ENCODE peak calls at places on chromosomes 6 and 20, in four cellular contexts. K is choroid plexus epithelial cell, L is IMR-90, U is stomach. O is an unnamed sample.

GRCh38 chr6:63598251-63599036 is 26.2 kb downstream of the LOC128125822 start:
- DNase-seq in K (peak; percentile 68), L (peak; percentile 49), U (peak; percentile 72), O (peak; percentile 84)

GRCh38 chr20:63138855-63139341 is 77.0 kb downstream of the YTHDF1 start:
- DNase-seq in K (no peak), L (no peak), U (no peak), O (peak; percentile 68)

GRCh38 chr6:37188962-37189510 is 19.1 kb downstream of the PIM1 start:
- DNase-seq in K (no peak), L (no peak), U (no peak), O (no peak)

GRCh38 chr20:6265204-6265904 is 142.5 kb upstream of the FERMT1 start:
- DNase-seq in K (peak; percentile 93), L (peak; percentile 73), U (no peak), O (peak; percentile 76)

GRCh38 chr6:144151010-144151727 is 852 bp downstream of the STX11 start:
- DNase-seq in K (peak; percentile 21), L (no peak), U (no peak), O (no peak)

GRCh38 chr6:34598725-34599124 is 42.6 kb upstream of the SPDEF start:
- DNase-seq in K (peak; percentile 22), L (peak; percentile 19), U (no peak), O (no peak)

GRCh38 chr6:71333700-71334099 is 45.1 kb downstream of the OGFRL1 start:
- DNase-seq in K (peak; percentile 83), L (peak; percentile 94), U (no peak), O (peak; percentile 79)

GRCh38 chr20:23106271-23106851 is 20.2 kb upstream of the CD93 start:
- DNase-seq in K (peak; percentile 60), L (peak; percentile 53), U (no peak), O (no peak)

GRCh38 chr20:1685304-1686052 is 27.9 kb upstream of the SIRPG start:
- DNase-seq in K (no peak), L (no peak), U (no peak), O (no peak)

GRCh38 chr20:54323227-54323734 is 115.4 kb downstream of the PFDN4 start:
- DNase-seq in K (no peak), L (no peak), U (no peak), O (no peak)

GRCh38 chr6:44472250-44472945 is 84.9 kb downstream of the CDC5L start:
- DNase-seq in K (no peak), L (no peak), U (no peak), O (no peak)

GRCh38 chr20:41003143-41003932 is 25.3 kb upstream of the TOP1 start:
- DNase-seq in K (peak; percentile 99), L (peak; percentile 99), U (peak; percentile 74), O (peak; percentile 99)

GRCh38 chr6:82410151-82410621 is 46.6 kb downstream of the TPBG start:
- DNase-seq in K (peak; percentile 97), L (peak; percentile 54), U (no peak), O (peak; percentile 90)

GRCh38 chr6:95243091-95243490 is 334.2 kb upstream of the MANEA start:
- DNase-seq in K (peak; percentile 39), L (peak; percentile 36), U (no peak), O (no peak)

GRCh38 chr6:81613606-81614005 is 138.9 kb downstream of the TENT5A start:
- DNase-seq in K (peak; percentile 75), L (peak; percentile 88), U (no peak), O (peak; percentile 22)

GRCh38 chr20:13685623-13686022 is 46.9 kb upstream of the TASP1 start:
- DNase-seq in K (no peak), L (no peak), U (no peak), O (no peak)

GRCh38 chr20:326645-327031 is 1.3 kb downstream of the SOX12 start:
- DNase-seq in K (peak; percentile 20), L (no peak), U (peak; percentile 31), O (peak; percentile 36)

GRCh38 chr6:3501826-3502505 is 45.1 kb upstream of the SLC22A23 start:
- DNase-seq in K (peak; percentile 48), L (no peak), U (no peak), O (no peak)

GRCh38 chr6:12440981-12441380 is 150.8 kb downstream of the EDN1 start:
- DNase-seq in K (peak; percentile 15), L (peak; percentile 9), U (no peak), O (peak; percentile 38)

GRCh38 chr6:144581807-144582537 is 296.8 kb downstream of the UTRN start:
- DNase-seq in K (peak; percentile 69), L (peak; percentile 44), U (no peak), O (peak; percentile 13)

GRCh38 chr6:150631283-150631981 is 31.7 kb downstream of the PLEKHG1 start:
- DNase-seq in K (no peak), L (no peak), U (no peak), O (no peak)

GRCh38 chr6:40901322-40902055 is 137.5 kb downstream of the UNC5CL start:
- DNase-seq in K (no peak), L (no peak), U (no peak), O (no peak)

GRCh38 chr6:52098649-52099184 is 11.3 kb upstream of the PKHD1 start:
- DNase-seq in K (no peak), L (no peak), U (no peak), O (peak; percentile 9)

GRCh38 chr6:22253955-22254655 is 42.7 kb downstream of the PRL start:
- DNase-seq in K (no peak), L (no peak), U (no peak), O (no peak)

GRCh38 chr20:64038252-64038578 is 2.2 kb downstream of the C20orf204 start:
- DNase-seq in K (no peak), L (no peak), U (no peak), O (no peak)

GRCh38 chr6:44642870-44643522 is 255.5 kb downstream of the CDC5L start:
- DNase-seq in K (peak; percentile 16), L (peak; percentile 18), U (no peak), O (peak; percentile 75)

GRCh38 chr6:149938571-149939462 is 3.0 kb upstream of the ULBP2 start:
- DNase-seq in K (peak; percentile 13), L (no peak), U (no peak), O (no peak)

GRCh38 chr6:139628220-139628619 is 253.8 kb upstream of the CITED2 start:
- DNase-seq in K (no peak), L (no peak), U (no peak), O (no peak)

GRCh38 chr20:1322511-1323245 is 6.3 kb downstream of the SDCBP2 start:
- DNase-seq in K (peak; percentile 95), L (peak; percentile 99), U (no peak), O (peak; percentile 92)

GRCh38 chr6:133951881-133952814 is 876 bp upstream of the TBPL1 start:
- DNase-seq in K (peak; percentile 84), L (peak; percentile 80), U (peak; percentile 53), O (peak; percentile 68)

GRCh38 chr6:22079788-22080187 is 217.0 kb downstream of the PRL start:
- DNase-seq in K (peak; percentile 93), L (peak; percentile 78), U (no peak), O (peak; percentile 38)

GRCh38 chr6:25392372-25392771 is 113.2 kb downstream of the CARMIL1 start:
- DNase-seq in K (peak; percentile 2), L (no peak), U (no peak), O (peak; percentile 10)

GRCh38 chr6:56693988-56694387 is 51.3 kb upstream of the DST start:
- DNase-seq in K (no peak), L (no peak), U (no peak), O (no peak)

GRCh38 chr6:56691201-56691595 is 48.5 kb upstream of the DST start:
- DNase-seq in K (no peak), L (no peak), U (no peak), O (no peak)

GRCh38 chr6:56693246-56693607 is 50.5 kb upstream of the DST start:
- DNase-seq in K (peak; percentile 88), L (peak; percentile 87), U (peak; percentile 74), O (peak; percentile 91)

GRCh38 chr6:56690519-56691200 is 48.0 kb upstream of the DST start:
- DNase-seq in K (peak; percentile 82), L (peak; percentile 81), U (no peak), O (peak; percentile 52)

DNA sequence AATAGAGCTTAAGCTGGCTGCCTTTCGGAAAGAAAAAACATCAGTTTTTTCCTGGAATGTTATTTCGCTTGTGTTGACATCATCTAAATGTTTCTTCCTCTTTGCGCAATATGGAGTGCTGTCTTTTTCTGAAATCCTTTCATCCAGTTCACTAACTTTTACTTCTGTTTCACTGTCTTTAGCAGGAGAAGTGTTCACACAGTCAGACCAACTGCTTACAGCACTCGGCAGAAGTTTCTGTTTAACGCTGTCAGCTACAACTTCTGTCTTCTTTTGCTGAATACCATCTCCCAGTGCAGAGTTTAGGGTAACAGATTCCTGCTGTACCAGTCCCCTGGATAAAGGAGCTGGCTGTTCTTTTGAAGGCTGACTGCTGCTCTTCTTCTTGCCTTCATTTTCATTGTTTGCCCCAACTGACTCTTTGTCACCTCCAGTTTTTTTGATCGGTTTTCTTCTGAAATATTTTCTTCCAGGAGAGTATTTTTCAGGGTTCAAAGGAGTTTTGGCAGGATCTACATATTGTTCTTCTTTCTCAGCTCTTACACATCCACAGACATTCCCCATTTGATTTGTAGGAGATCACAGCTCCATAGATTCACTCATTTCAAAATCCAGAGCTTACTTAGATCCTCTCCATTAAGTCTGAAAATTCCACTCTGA is 50.0 kb upstream of the DST start:
- DNase-seq in K (peak; percentile 89), L (peak; percentile 78), U (no peak), O (peak; percentile 59)
- TF ChIP-seq CTCF in K (no peak), L (no peak), U (no peak), O (no peak)

GRCh38 chr6:700490-700889 is 7.6 kb upstream of the EXOC2 start:
- DNase-seq in K (no peak), L (no peak), U (no peak), O (no peak)

GRCh38 chr6:703562-703961 is 10.6 kb upstream of the EXOC2 start:
- DNase-seq in K (no peak), L (no peak), U (no peak), O (no peak)

GRCh38 chr6:704037-704436 is 11.1 kb upstream of the EXOC2 start:
- DNase-seq in K (no peak), L (peak; percentile 86), U (no peak), O (no peak)

GRCh38 chr6:701215-701614 is 8.3 kb upstream of the EXOC2 start:
- DNase-seq in K (no peak), L (no peak), U (no peak), O (no peak)

DNA sequence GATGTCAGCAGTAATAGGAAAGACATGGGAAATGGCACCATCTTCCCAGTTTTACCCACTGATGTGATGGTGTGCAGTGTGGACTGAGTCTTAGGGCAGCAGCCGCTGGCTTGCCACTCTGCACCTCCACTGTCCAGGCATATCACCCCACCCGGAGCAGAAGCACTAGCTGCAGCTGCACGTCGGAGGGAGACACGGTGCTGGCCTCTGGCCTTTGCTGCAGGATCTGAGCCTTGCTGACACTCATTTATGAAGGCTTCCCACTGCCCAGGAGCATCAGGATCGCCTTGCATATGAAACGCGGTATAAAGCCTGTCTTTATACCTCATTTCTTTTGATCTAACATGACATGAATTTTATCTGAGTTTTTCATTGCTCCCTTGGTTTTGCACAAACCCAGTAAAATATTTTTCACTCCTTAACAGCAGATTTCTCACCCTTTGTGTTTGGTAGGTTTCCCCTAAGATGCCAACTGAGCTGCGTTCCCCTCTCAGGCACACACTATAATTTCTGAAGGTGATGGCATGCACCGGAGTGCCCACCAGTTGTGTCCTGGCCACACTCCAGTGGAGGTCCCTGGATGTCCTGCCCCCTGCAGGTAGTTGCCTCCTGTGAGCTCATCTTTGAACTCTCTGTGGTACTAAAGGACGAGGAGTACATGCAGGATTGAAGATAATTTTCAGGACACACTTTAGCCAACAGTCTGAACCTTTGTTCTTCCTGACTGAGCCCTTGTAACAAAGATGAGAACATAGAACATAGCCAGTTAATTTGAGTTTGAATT is 8.9 kb upstream of the EXOC2 start:
- DNase-seq in K (no peak), L (no peak), U (no peak), O (no peak)
- TF ChIP-seq CTCF in K (peak; percentile 36), L (no peak), U (no peak), O (no peak)

GRCh38 chr20:21280496-21281016 is 22.6 kb upstream of the XRN2 start:
- DNase-seq in K (no peak), L (no peak), U (no peak), O (no peak)
- TF ChIP-seq CTCF in K (no peak), L (no peak), U (no peak), O (no peak)

GRCh38 chr6:121430514-121431460 is 4.7 kb upstream of the GJA1 start:
- DNase-seq in K (peak; percentile 78), L (peak; percentile 54), U (no peak), O (peak; percentile 57)
- TF ChIP-seq CTCF in K (peak; percentile 74), L (peak; percentile 94), U (peak; percentile 50), O (peak; percentile 77)